ENCODE peak calls at places on chromosomes 6 and 20, in four cellular contexts. G is stimulated activated naive CD4-positive, alpha-beta T cell; Z is effector CD4-positive, alpha-beta T cell; T is T-helper 1 cell. B is an unnamed sample.

GRCh38 chr6:27251672-27252251 is 4.3 kb downstream of the PRSS16 start:
- DNase-seq in G (peak; percentile 33), Z (peak; percentile 9), T (peak; percentile 50), B (peak; percentile 17)

GRCh38 chr6:141483561-141484061 is 649.1 kb upstream of the GJE1 start:
- DNase-seq in G (peak; percentile 26), Z (peak; percentile 48), T (peak; percentile 34), B (no peak)

GRCh38 chr20:1509237-1509636 is 18.0 kb upstream of the SIRPB2 start:
- DNase-seq in G (peak; percentile 9), Z (no peak), T (peak; percentile 10), B (no peak)

GRCh38 chr6:51644426-51644825 is 443.0 kb downstream of the PKHD1 start:
- DNase-seq in G (no peak), Z (no peak), T (no peak), B (no peak)

GRCh38 chr20:38900606-38901005 is 25.6 kb upstream of the FAM83D start:
- DNase-seq in G (no peak), Z (no peak), T (no peak), B (no peak)

GRCh38 chr6:108589244-108589730 is 28.6 kb downstream of the FOXO3 start:
- DNase-seq in G (no peak), Z (no peak), T (no peak), B (no peak)

GRCh38 chr6:151813858-151814257 is 6.4 kb downstream of the ESR1 start:
- DNase-seq in G (no peak), Z (no peak), T (no peak), B (no peak)

GRCh38 chr20:33733654-33734576 is 2.1 kb downstream of the ZNF341 start:
- DNase-seq in G (no peak), Z (no peak), T (no peak), B (no peak)

GRCh38 chr6:5517781-5518180 is 256.5 kb downstream of the FARS2 start:
- DNase-seq in G (no peak), Z (no peak), T (peak; percentile 1), B (no peak)

GRCh38 chr6:157716553-157716952 is 106.5 kb upstream of the SNX9 start:
- DNase-seq in G (no peak), Z (no peak), T (no peak), B (no peak)

GRCh38 chr6:63807056-63807455 is 171.5 kb downstream of the PHF3 start:
- DNase-seq in G (no peak), Z (no peak), T (no peak), B (no peak)

GRCh38 chr20:36606171-36607116 is 865 bp downstream of the RAB5IF start:
- DNase-seq in G (no peak), Z (no peak), T (no peak), B (no peak)

GRCh38 chr6:22149081-22149480 is 147.8 kb downstream of the PRL start:
- DNase-seq in G (no peak), Z (no peak), T (no peak), B (no peak)

B was measured in effector CD8-positive, alpha-beta T cell.